ENCODE peak calls at places on chromosomes 1 and 21, in eight cellular contexts. One of them, this sample, is unnamed.
A peak's percentile ranks its signal among the peaks of the same experiment; 100 is the strongest.

GRCh38 chr1:35505911-35506798 is 51.0 kb downstream of the KIAA0319L start:
- DNase-seq in adrenal gland: peak; percentile 54
- DNase-seq in uterus: no peak
- DNase-seq in prostate gland: peak; percentile 72
- DNase-seq in H54: peak; percentile 4
- DNase-seq in IMR-90: peak; percentile 59
- DNase-seq in erythroblast: peak; percentile 76
- DNase-seq in GM12892: no peak
- DNase-seq in this sample: no peak

GRCh38 chr1:16015960-16016901 is 1.6 kb downstream of the HSPB7 start:
- DNase-seq in GM12892: no peak
- DNase-seq in uterus: peak; percentile 67
- DNase-seq in IMR-90: no peak
- DNase-seq in prostate gland: no peak
- DNase-seq in adrenal gland: peak; percentile 90
- DNase-seq in H54: no peak
- DNase-seq in erythroblast: no peak
- DNase-seq in this sample: no peak

GRCh38 chr1:15401391-15402055 is 8.2 kb upstream of the EFHD2 start:
- DNase-seq in IMR-90: no peak
- DNase-seq in uterus: no peak
- DNase-seq in H54: no peak
- DNase-seq in erythroblast: no peak
- DNase-seq in prostate gland: no peak
- DNase-seq in adrenal gland: no peak
- DNase-seq in GM12892: no peak
- DNase-seq in this sample: no peak

GRCh38 chr1:241614144-241614543 is 26.0 kb downstream of the CHML start:
- DNase-seq in IMR-90: no peak
- DNase-seq in uterus: no peak
- DNase-seq in GM12892: no peak
- DNase-seq in erythroblast: no peak
- DNase-seq in H54: no peak
- DNase-seq in prostate gland: no peak
- DNase-seq in adrenal gland: no peak
- DNase-seq in this sample: no peak

GRCh38 chr1:247740721-247741120 is 2.3 kb downstream of the OR14K1 start:
- DNase-seq in prostate gland: no peak
- DNase-seq in H54: no peak
- DNase-seq in adrenal gland: no peak
- DNase-seq in IMR-90: peak; percentile 21
- DNase-seq in erythroblast: no peak
- DNase-seq in GM12892: no peak
- DNase-seq in uterus: no peak
- DNase-seq in this sample: no peak

GRCh38 chr1:151547119-151547899 is 7.2 kb downstream of the TUFT1 start:
- DNase-seq in adrenal gland: peak; percentile 70
- DNase-seq in GM12892: no peak
- DNase-seq in IMR-90: peak; percentile 93
- DNase-seq in H54: peak; percentile 85
- DNase-seq in prostate gland: peak; percentile 84
- DNase-seq in erythroblast: no peak
- DNase-seq in uterus: peak; percentile 67
- DNase-seq in this sample: no peak

GRCh38 chr21:39003982-39004775 is 179.1 kb downstream of the PSMG1 start:
- DNase-seq in erythroblast: no peak
- DNase-seq in adrenal gland: no peak
- DNase-seq in H54: no peak
- DNase-seq in GM12892: no peak
- DNase-seq in IMR-90: peak; percentile 89
- DNase-seq in uterus: no peak
- DNase-seq in prostate gland: no peak
- DNase-seq in this sample: no peak

GRCh38 chr1:153494976-153495535 is 34.6 kb upstream of the S100A7 start:
- DNase-seq in erythroblast: peak; percentile 80
- DNase-seq in IMR-90: peak; percentile 52
- DNase-seq in GM12892: peak; percentile 31
- DNase-seq in uterus: peak; percentile 77
- DNase-seq in adrenal gland: peak; percentile 81
- DNase-seq in prostate gland: peak; percentile 27
- DNase-seq in H54: peak; percentile 34
- DNase-seq in this sample: no peak

GRCh38 chr21:42463861-42464515 is 32.0 kb downstream of the RSPH1 start:
- DNase-seq in erythroblast: peak; percentile 73
- DNase-seq in IMR-90: peak; percentile 68
- DNase-seq in prostate gland: no peak
- DNase-seq in adrenal gland: no peak
- DNase-seq in uterus: no peak
- DNase-seq in GM12892: no peak
- DNase-seq in H54: no peak
- DNase-seq in this sample: no peak

GRCh38 chr21:42459583-42460215 is 36.3 kb downstream of the RSPH1 start:
- DNase-seq in GM12892: no peak
- DNase-seq in IMR-90: no peak
- DNase-seq in H54: no peak
- DNase-seq in uterus: no peak
- DNase-seq in erythroblast: no peak
- DNase-seq in adrenal gland: no peak
- DNase-seq in prostate gland: no peak
- DNase-seq in this sample: no peak

GRCh38 chr21:42460391-42461184 is 35.4 kb downstream of the RSPH1 start:
- DNase-seq in IMR-90: no peak
- DNase-seq in erythroblast: no peak
- DNase-seq in uterus: no peak
- DNase-seq in H54: no peak
- DNase-seq in GM12892: no peak
- DNase-seq in adrenal gland: no peak
- DNase-seq in prostate gland: no peak
- DNase-seq in this sample: no peak

GRCh38 chr21:42461185-42461520 is 34.9 kb downstream of the RSPH1 start:
- DNase-seq in GM12892: no peak
- DNase-seq in erythroblast: no peak
- DNase-seq in H54: no peak
- DNase-seq in uterus: no peak
- DNase-seq in adrenal gland: no peak
- DNase-seq in prostate gland: no peak
- DNase-seq in IMR-90: no peak
- DNase-seq in this sample: no peak

DNA sequence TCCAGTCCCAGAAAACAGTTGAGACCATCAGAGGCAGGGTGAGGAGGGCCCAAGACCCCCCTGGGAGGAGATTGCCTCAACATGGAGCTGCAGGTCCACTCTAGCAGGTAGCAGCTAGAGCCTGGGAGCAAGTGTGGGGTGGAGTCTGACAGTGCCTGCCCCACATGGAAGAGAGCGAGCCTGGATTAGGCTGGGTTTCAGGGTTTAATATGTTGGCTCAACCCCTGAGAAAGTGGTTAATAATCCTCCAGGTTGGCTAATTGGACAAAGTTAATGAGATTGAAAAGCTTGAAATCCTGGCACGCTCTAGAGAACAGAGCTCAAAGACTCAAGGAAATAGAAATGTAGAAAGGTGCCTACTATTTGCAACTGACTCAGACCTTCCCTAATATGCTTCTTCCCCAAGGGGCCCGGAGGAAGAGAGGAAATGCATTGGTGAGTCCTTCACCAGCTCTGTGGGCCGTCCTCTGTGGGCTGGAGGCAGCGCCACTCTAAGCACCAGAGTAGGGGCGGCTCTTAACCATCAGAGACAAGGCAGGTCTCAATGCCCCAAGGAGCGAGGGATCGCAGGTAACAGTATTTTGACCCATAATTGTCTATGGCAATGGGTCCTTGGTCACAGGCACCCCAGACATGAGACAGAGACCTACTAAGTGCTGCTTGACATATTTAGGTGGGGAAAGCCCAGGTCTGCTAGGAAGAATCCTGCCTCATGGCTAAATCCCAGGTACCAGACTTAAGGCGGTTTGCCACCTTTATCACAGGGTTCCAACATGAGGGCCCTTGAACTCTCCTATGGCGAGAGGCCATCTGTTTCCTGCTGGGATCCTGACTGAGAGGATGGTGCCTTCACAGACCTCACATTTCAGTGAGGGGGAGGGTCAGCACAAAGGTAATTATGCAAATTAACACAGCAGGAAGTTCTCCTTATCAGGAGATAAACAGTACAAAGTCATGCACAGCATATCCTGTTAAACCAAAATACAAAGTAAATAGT is 33.8 kb downstream of the RSPH1 start:
- DNase-seq in erythroblast: no peak
- DNase-seq in adrenal gland: no peak
- DNase-seq in H54: no peak
- DNase-seq in uterus: no peak
- DNase-seq in prostate gland: no peak
- DNase-seq in IMR-90: no peak
- DNase-seq in GM12892: no peak
- DNase-seq in this sample: no peak
- TF ChIP-seq POLR2A in erythroblast: no peak
- TF ChIP-seq POLR2A in adrenal gland: no peak
- TF ChIP-seq POLR2A in H54: no peak
- TF ChIP-seq POLR2A in uterus: no peak
- TF ChIP-seq POLR2A in prostate gland: no peak
- TF ChIP-seq POLR2A in IMR-90: no peak
- TF ChIP-seq POLR2A in GM12892: no peak
- TF ChIP-seq POLR2A in this sample: no peak

GRCh38 chr1:80779278-80779677 is 1021.5 kb upstream of the ADGRL2 start:
- DNase-seq in uterus: no peak
- DNase-seq in IMR-90: no peak
- DNase-seq in H54: no peak
- DNase-seq in prostate gland: no peak
- DNase-seq in GM12892: no peak
- DNase-seq in erythroblast: no peak
- DNase-seq in adrenal gland: no peak
- DNase-seq in this sample: no peak
- TF ChIP-seq POLR2A in uterus: no peak
- TF ChIP-seq POLR2A in IMR-90: no peak
- TF ChIP-seq POLR2A in H54: no peak
- TF ChIP-seq POLR2A in prostate gland: no peak
- TF ChIP-seq POLR2A in GM12892: no peak
- TF ChIP-seq POLR2A in erythroblast: no peak
- TF ChIP-seq POLR2A in adrenal gland: no peak
- TF ChIP-seq POLR2A in this sample: no peak

DNA sequence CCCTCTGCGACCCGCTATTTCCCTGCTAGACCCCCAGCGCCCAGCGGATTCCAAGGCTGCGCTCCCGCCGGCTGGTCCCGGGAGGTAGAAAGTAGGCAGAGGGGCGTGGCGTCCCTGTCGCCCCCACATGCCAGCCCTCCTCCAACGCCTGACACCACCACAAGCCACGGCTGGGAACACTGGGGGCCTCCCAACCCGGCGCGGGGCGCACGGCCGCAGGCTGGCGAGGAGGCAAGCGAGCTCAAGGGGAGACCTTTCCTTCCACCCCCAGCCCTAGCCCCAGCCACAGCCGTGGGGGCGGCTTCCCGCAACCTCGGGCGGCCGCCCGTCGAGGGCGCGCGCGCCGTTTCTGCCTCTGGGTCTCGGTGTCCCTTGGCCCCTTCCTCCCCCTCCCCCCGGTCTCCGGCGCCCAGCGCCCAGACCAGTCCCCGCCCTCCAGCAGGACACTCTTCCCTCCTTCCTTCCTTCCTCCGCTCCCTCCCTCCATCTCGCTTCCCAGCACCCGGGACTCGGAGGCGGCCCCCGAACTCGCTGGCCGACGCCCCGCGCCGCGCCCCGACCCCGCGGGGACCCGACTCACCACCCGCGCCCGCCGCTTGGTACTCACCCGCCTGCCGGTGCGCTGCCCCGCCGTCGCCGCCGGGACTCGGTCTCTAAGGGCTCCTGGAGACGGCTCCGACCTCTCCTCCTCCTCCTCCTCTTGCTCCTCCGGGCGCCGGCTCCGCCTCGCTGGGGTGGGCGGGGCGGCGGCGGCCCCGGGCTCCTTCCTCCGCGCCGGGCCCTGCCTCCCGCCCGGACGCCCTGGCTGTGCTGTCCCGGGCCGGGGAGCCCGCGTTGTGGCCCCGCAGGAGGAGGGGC is at the start of gene GNG12:
- DNase-seq in uterus: peak; percentile 78
- DNase-seq in H54: peak; percentile 77
- DNase-seq in GM12892: peak; percentile 23
- DNase-seq in adrenal gland: peak; percentile 88
- DNase-seq in IMR-90: peak; percentile 73
- DNase-seq in prostate gland: peak; percentile 70
- DNase-seq in erythroblast: no peak
- DNase-seq in this sample: no peak
- TF ChIP-seq POLR2A in uterus: peak; percentile 38
- TF ChIP-seq POLR2A in H54: peak; percentile 57
- TF ChIP-seq POLR2A in GM12892: no peak
- TF ChIP-seq POLR2A in adrenal gland: peak; percentile 26
- TF ChIP-seq POLR2A in IMR-90: peak; percentile 66
- TF ChIP-seq POLR2A in prostate gland: peak; percentile 54
- TF ChIP-seq POLR2A in erythroblast: no peak
- TF ChIP-seq POLR2A in this sample: no peak

GRCh38 chr1:169585184-169585583 is 1.1 kb downstream of the F5 start:
- DNase-seq in erythroblast: no peak
- DNase-seq in H54: no peak
- DNase-seq in IMR-90: no peak
- DNase-seq in uterus: no peak
- DNase-seq in adrenal gland: no peak
- DNase-seq in prostate gland: no peak
- DNase-seq in GM12892: no peak
- DNase-seq in this sample: no peak

GRCh38 chr1:169586067-169586394 is 250 bp downstream of the F5 start:
- DNase-seq in prostate gland: no peak
- DNase-seq in adrenal gland: no peak
- DNase-seq in H54: no peak
- DNase-seq in erythroblast: no peak
- DNase-seq in IMR-90: no peak
- DNase-seq in uterus: no peak
- DNase-seq in GM12892: no peak
- DNase-seq in this sample: no peak

GRCh38 chr1:169588112-169588511 is 1.8 kb upstream of the F5 start:
- DNase-seq in prostate gland: no peak
- DNase-seq in H54: no peak
- DNase-seq in erythroblast: no peak
- DNase-seq in GM12892: no peak
- DNase-seq in IMR-90: no peak
- DNase-seq in uterus: no peak
- DNase-seq in adrenal gland: no peak
- DNase-seq in this sample: no peak

GRCh38 chr1:169586395-169587255 is at the start of gene F5:
- DNase-seq in erythroblast: peak; percentile 16
- DNase-seq in IMR-90: peak; percentile 40
- DNase-seq in uterus: peak; percentile 22
- DNase-seq in GM12892: peak; percentile 39
- DNase-seq in adrenal gland: peak; percentile 68
- DNase-seq in H54: peak; percentile 33
- DNase-seq in prostate gland: peak; percentile 55
- DNase-seq in this sample: no peak

DNA sequence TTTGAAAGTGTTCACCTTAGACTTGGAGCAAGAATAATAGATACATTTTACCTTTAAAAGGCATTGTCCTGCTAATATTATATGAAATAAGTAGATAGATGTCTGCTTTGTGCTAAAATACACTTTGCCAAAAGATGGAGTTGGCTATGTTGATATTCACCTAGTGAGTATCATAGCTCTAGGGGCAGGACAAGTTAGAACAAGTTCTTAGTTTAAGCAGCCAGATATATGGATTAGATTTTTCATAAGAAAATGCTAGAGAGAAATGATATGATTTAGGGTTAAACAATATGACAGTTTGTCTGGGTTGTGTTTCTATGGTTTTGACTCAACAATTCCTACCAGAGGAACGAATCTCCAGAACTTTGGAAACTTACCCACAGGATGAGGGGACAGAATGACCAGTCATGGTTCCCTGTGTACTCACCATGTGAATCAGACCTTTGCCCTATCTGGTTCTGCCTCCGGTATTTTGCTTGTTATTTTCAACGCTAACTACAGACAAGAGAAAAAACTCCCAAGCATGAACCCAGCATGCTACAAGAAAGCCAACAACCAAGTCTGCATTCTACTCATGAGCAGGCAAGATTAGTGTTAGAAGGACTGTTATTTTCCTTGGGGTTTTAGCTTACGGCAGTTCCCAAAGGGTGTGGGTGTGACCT is 1.7 kb downstream of the F5 start:
- DNase-seq in erythroblast: no peak
- DNase-seq in IMR-90: no peak
- DNase-seq in prostate gland: no peak
- DNase-seq in H54: no peak
- DNase-seq in adrenal gland: no peak
- DNase-seq in uterus: no peak
- DNase-seq in GM12892: no peak
- DNase-seq in this sample: no peak
- TF ChIP-seq POLR2A in erythroblast: no peak
- TF ChIP-seq POLR2A in IMR-90: no peak
- TF ChIP-seq POLR2A in prostate gland: no peak
- TF ChIP-seq POLR2A in H54: no peak
- TF ChIP-seq POLR2A in adrenal gland: no peak
- TF ChIP-seq POLR2A in uterus: no peak
- TF ChIP-seq POLR2A in GM12892: no peak
- TF ChIP-seq POLR2A in this sample: no peak

This sample was measured in esophagus muscularis mucosa.